ENCODE peak calls at places on chromosomes 13 and 19, in nine cellular contexts. One of them, this sample, is unnamed.

GRCh38 chr19:32653626-32653968 is 21.4 kb downstream of the ANKRD27 start:
- DNase-seq in breast epithelium: no peak
- DNase-seq in adrenal gland: no peak
- DNase-seq in testis: no peak
- DNase-seq in tibial nerve: no peak
- DNase-seq in heart left ventricle: no peak
- DNase-seq in spleen: no peak
- DNase-seq in A549: no peak
- DNase-seq in right lobe of liver: no peak
- DNase-seq in this sample: no peak

GRCh38 chr13:19882231-19882630 is 18.8 kb upstream of the ZMYM5 start:
- DNase-seq in tibial nerve: no peak
- DNase-seq in right lobe of liver: no peak
- DNase-seq in spleen: no peak
- DNase-seq in A549: no peak
- DNase-seq in testis: no peak
- DNase-seq in adrenal gland: no peak
- DNase-seq in heart left ventricle: no peak
- DNase-seq in breast epithelium: no peak
- DNase-seq in this sample: no peak

GRCh38 chr13:99827011-99827410 is 144.6 kb downstream of the ZIC5 start:
- DNase-seq in breast epithelium: no peak
- DNase-seq in right lobe of liver: no peak
- DNase-seq in heart left ventricle: no peak
- DNase-seq in testis: no peak
- DNase-seq in A549: no peak
- DNase-seq in adrenal gland: no peak
- DNase-seq in tibial nerve: no peak
- DNase-seq in spleen: no peak
- DNase-seq in this sample: no peak

GRCh38 chr19:33063356-33064116 is 1.2 kb downstream of the RHPN2 start:
- DNase-seq in testis: no peak
- DNase-seq in heart left ventricle: peak
- DNase-seq in right lobe of liver: peak
- DNase-seq in spleen: no peak
- DNase-seq in adrenal gland: no peak
- DNase-seq in breast epithelium: no peak
- DNase-seq in tibial nerve: no peak
- DNase-seq in A549: peak
- DNase-seq in this sample: no peak

GRCh38 chr19:16078311-16078758 is 2.0 kb downstream of the TPM4 start:
- DNase-seq in heart left ventricle: peak
- DNase-seq in A549: peak
- DNase-seq in breast epithelium: peak
- DNase-seq in testis: peak
- DNase-seq in spleen: peak
- DNase-seq in adrenal gland: no peak
- DNase-seq in tibial nerve: peak
- DNase-seq in right lobe of liver: no peak
- DNase-seq in this sample: no peak

GRCh38 chr19:9961103-9961502 is 24.8 kb upstream of the OLFM2 start:
- DNase-seq in A549: no peak
- DNase-seq in adrenal gland: no peak
- DNase-seq in breast epithelium: no peak
- DNase-seq in right lobe of liver: no peak
- DNase-seq in heart left ventricle: no peak
- DNase-seq in spleen: no peak
- DNase-seq in testis: no peak
- DNase-seq in tibial nerve: no peak
- DNase-seq in this sample: no peak

GRCh38 chr19:40605201-40605971 is 4.2 kb downstream of the LTBP4 start:
- DNase-seq in adrenal gland: peak
- DNase-seq in spleen: peak
- DNase-seq in testis: peak
- DNase-seq in tibial nerve: no peak
- DNase-seq in heart left ventricle: peak
- DNase-seq in right lobe of liver: peak
- DNase-seq in breast epithelium: peak
- DNase-seq in A549: peak
- DNase-seq in this sample: no peak

GRCh38 chr13:112756511-112756966 is 66.7 kb downstream of the ATP11A start:
- DNase-seq in A549: no peak
- DNase-seq in adrenal gland: no peak
- DNase-seq in right lobe of liver: no peak
- DNase-seq in spleen: peak
- DNase-seq in testis: no peak
- DNase-seq in tibial nerve: no peak
- DNase-seq in heart left ventricle: no peak
- DNase-seq in breast epithelium: no peak
- DNase-seq in this sample: no peak

GRCh38 chr13:42594577-42595571 is 20.9 kb downstream of the TNFSF11 start:
- DNase-seq in right lobe of liver: peak
- DNase-seq in adrenal gland: peak
- DNase-seq in tibial nerve: peak
- DNase-seq in breast epithelium: no peak
- DNase-seq in testis: peak
- DNase-seq in A549: peak
- DNase-seq in spleen: no peak
- DNase-seq in heart left ventricle: peak
- DNase-seq in this sample: peak

DNA sequence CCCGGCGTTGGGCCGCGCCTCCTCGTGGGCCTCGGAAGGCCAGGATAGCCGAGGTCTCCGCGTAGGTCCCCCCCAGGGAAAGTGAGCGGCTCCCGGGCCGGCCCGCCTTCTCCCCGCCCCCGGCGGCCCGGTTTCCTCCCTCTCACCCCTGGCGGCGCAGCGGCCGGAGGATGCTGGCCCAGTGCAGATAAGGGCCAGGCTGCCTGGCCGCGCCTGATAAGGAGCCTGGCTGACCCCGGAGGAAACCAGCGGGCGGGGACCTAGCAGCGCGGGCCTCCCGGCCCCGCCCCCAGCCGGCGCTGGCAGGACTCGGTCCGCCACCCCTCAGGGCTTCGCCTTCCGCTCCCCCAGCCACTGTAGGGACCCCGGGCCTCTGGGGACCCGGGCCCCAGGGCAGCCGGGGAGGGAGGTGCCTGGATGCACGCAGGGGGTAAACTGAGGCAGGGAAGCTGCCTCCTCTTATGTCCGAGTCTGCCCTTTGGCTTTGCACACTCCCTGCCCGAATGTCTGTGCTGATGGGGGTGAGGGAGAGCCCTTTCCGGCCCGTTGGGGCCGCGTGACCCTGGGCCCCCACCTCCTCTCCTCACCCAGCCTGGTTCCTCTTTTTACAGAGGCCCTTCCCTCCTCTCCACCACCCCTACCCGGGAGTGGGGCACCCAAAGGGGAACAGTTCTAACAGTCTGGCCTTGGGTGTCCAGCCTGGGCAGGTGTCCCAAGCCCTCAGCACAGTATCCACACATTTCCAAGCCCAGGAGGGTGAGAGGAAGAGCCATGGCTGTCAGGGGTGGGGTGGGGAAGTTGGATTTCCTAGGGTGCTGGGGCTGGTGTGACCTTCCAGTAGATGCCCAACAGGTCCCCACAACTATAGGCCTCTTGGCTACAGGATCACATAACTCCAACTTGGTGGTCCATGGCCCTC is at the start of gene LYL1:
- DNase-seq in adrenal gland: peak
- DNase-seq in tibial nerve: peak
- DNase-seq in A549: peak
- DNase-seq in spleen: peak
- DNase-seq in heart left ventricle: peak
- DNase-seq in breast epithelium: no peak
- DNase-seq in testis: peak
- DNase-seq in right lobe of liver: peak
- DNase-seq in this sample: peak
- TF ChIP-seq POLR2A in adrenal gland: peak
- TF ChIP-seq POLR2A in tibial nerve: no peak
- TF ChIP-seq POLR2A in A549: no peak
- TF ChIP-seq POLR2A in spleen: no peak
- TF ChIP-seq POLR2A in heart left ventricle: no peak
- TF ChIP-seq POLR2A in breast epithelium: no peak
- TF ChIP-seq POLR2A in testis: no peak
- TF ChIP-seq POLR2A in right lobe of liver: peak
- TF ChIP-seq POLR2A in this sample: peak

GRCh38 chr13:45527699-45528462 is 63.1 kb downstream of the COG3 start:
- DNase-seq in adrenal gland: no peak
- DNase-seq in heart left ventricle: no peak
- DNase-seq in right lobe of liver: no peak
- DNase-seq in spleen: no peak
- DNase-seq in A549: peak
- DNase-seq in tibial nerve: no peak
- DNase-seq in testis: no peak
- DNase-seq in breast epithelium: no peak
- DNase-seq in this sample: no peak
- H3K27ac ChIP-seq in adrenal gland: no peak
- H3K27ac ChIP-seq in heart left ventricle: no peak
- H3K27ac ChIP-seq in right lobe of liver: no peak
- H3K27ac ChIP-seq in spleen: no peak
- H3K27ac ChIP-seq in A549: peak
- H3K27ac ChIP-seq in tibial nerve: no peak
- H3K27ac ChIP-seq in testis: no peak
- H3K27ac ChIP-seq in breast epithelium: no peak
- H3K27ac ChIP-seq in this sample: no peak

GRCh38 chr19:42362891-42363440 is 27.1 kb downstream of the CNFN start:
- DNase-seq in spleen: no peak
- DNase-seq in testis: no peak
- DNase-seq in tibial nerve: no peak
- DNase-seq in right lobe of liver: no peak
- DNase-seq in heart left ventricle: no peak
- DNase-seq in A549: no peak
- DNase-seq in adrenal gland: no peak
- DNase-seq in breast epithelium: no peak
- DNase-seq in this sample: no peak

GRCh38 chr19:42361545-42361910 is 28.6 kb downstream of the CNFN start:
- DNase-seq in breast epithelium: no peak
- DNase-seq in adrenal gland: no peak
- DNase-seq in tibial nerve: no peak
- DNase-seq in spleen: no peak
- DNase-seq in A549: no peak
- DNase-seq in testis: no peak
- DNase-seq in right lobe of liver: no peak
- DNase-seq in heart left ventricle: no peak
- DNase-seq in this sample: no peak

GRCh38 chr19:42362342-42362741 is 27.8 kb downstream of the CNFN start:
- DNase-seq in tibial nerve: no peak
- DNase-seq in right lobe of liver: no peak
- DNase-seq in adrenal gland: no peak
- DNase-seq in heart left ventricle: no peak
- DNase-seq in spleen: no peak
- DNase-seq in testis: no peak
- DNase-seq in breast epithelium: no peak
- DNase-seq in A549: no peak
- DNase-seq in this sample: no peak

GRCh38 chr19:42363614-42364346 is 26.3 kb downstream of the CNFN start:
- DNase-seq in A549: peak
- DNase-seq in breast epithelium: no peak
- DNase-seq in testis: no peak
- DNase-seq in right lobe of liver: no peak
- DNase-seq in heart left ventricle: no peak
- DNase-seq in adrenal gland: no peak
- DNase-seq in spleen: no peak
- DNase-seq in tibial nerve: peak
- DNase-seq in this sample: no peak

DNA sequence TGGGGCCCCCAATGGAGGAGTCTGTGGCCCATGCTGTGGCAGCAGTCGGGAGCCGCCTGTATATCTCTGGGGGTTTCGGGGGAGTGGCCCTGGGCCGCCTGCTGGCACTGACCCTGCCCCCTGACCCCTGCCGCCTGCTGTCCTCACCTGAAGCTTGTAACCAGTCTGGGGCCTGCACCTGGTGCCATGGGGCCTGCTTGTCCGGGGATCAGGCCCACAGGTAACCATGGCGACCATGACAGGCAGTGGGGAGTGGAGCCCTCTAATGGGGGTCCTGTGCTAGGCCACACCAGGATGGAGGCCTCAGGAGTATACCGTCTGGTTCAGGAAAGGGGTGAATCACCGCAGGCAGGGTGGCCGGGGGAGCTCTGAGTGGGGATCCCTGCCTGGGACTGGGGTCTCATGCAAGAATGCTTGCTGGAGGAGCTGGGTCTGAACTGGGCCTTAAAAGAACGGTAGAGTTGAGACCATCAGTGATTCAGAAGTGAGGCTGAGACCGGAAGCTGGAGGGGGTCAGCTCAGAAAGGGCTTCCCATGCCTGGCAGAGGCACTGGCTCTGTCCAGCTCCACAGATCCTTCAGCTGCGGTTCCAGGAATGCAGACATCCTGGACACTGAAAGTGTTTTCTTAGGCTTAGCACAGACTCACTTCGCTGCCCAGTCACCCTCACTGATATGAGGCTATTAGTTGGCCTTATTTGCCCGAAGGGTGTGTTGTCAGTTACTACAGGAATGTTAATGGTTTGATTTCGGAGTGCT is 29.1 kb downstream of the CNFN start:
- DNase-seq in heart left ventricle: no peak
- DNase-seq in testis: no peak
- DNase-seq in adrenal gland: no peak
- DNase-seq in right lobe of liver: no peak
- DNase-seq in spleen: no peak
- DNase-seq in tibial nerve: no peak
- DNase-seq in breast epithelium: no peak
- DNase-seq in A549: no peak
- DNase-seq in this sample: no peak
- TF ChIP-seq POLR2A in heart left ventricle: no peak
- TF ChIP-seq POLR2A in testis: no peak
- TF ChIP-seq POLR2A in adrenal gland: no peak
- TF ChIP-seq POLR2A in right lobe of liver: no peak
- TF ChIP-seq POLR2A in spleen: no peak
- TF ChIP-seq POLR2A in tibial nerve: no peak
- TF ChIP-seq POLR2A in breast epithelium: no peak
- TF ChIP-seq POLR2A in A549: no peak
- TF ChIP-seq POLR2A in this sample: no peak

GRCh38 chr19:38194061-38194701 is 29.8 kb downstream of the DPF1 start:
- DNase-seq in testis: no peak
- DNase-seq in right lobe of liver: no peak
- DNase-seq in breast epithelium: no peak
- DNase-seq in spleen: no peak
- DNase-seq in A549: peak
- DNase-seq in tibial nerve: no peak
- DNase-seq in adrenal gland: no peak
- DNase-seq in heart left ventricle: no peak
- DNase-seq in this sample: no peak

GRCh38 chr19:38195237-38195636 is 28.8 kb downstream of the DPF1 start:
- DNase-seq in breast epithelium: no peak
- DNase-seq in right lobe of liver: no peak
- DNase-seq in heart left ventricle: no peak
- DNase-seq in tibial nerve: no peak
- DNase-seq in A549: no peak
- DNase-seq in spleen: no peak
- DNase-seq in adrenal gland: no peak
- DNase-seq in testis: no peak
- DNase-seq in this sample: no peak

GRCh38 chr19:38191747-38192146 is 32.3 kb downstream of the DPF1 start:
- DNase-seq in A549: no peak
- DNase-seq in right lobe of liver: no peak
- DNase-seq in tibial nerve: no peak
- DNase-seq in spleen: no peak
- DNase-seq in breast epithelium: no peak
- DNase-seq in testis: no peak
- DNase-seq in heart left ventricle: no peak
- DNase-seq in adrenal gland: no peak
- DNase-seq in this sample: no peak

GRCh38 chr19:38190793-38191192 is 33.2 kb downstream of the DPF1 start:
- DNase-seq in heart left ventricle: no peak
- DNase-seq in spleen: no peak
- DNase-seq in testis: no peak
- DNase-seq in tibial nerve: no peak
- DNase-seq in A549: no peak
- DNase-seq in adrenal gland: peak
- DNase-seq in right lobe of liver: no peak
- DNase-seq in breast epithelium: no peak
- DNase-seq in this sample: peak

GRCh38 chr19:38193445-38193844 is 30.6 kb downstream of the DPF1 start:
- DNase-seq in testis: no peak
- DNase-seq in A549: no peak
- DNase-seq in heart left ventricle: no peak
- DNase-seq in right lobe of liver: no peak
- DNase-seq in adrenal gland: no peak
- DNase-seq in tibial nerve: no peak
- DNase-seq in breast epithelium: no peak
- DNase-seq in spleen: no peak
- DNase-seq in this sample: no peak
- H3K27ac ChIP-seq in testis: no peak
- H3K27ac ChIP-seq in A549: peak
- H3K27ac ChIP-seq in heart left ventricle: no peak
- H3K27ac ChIP-seq in right lobe of liver: no peak
- H3K27ac ChIP-seq in adrenal gland: no peak
- H3K27ac ChIP-seq in tibial nerve: no peak
- H3K27ac ChIP-seq in breast epithelium: no peak
- H3K27ac ChIP-seq in spleen: no peak
- H3K27ac ChIP-seq in this sample: no peak

This sample was measured in endothelial cell of umbilical vein.